ENCODE peak calls at places on chromosomes 11 and 22, in seven cellular contexts. X, C, B, J, Y, F and G are unnamed samples.

GRCh38 chr11:117983163-117983475 is 3.1 kb upstream of the IL10RA start:
- DNase-seq in B (no peak), F (no peak), C (no peak), X (no peak), Y (no peak), J (no peak), G (no peak)

GRCh38 chr22:45708145-45708544 is 36.5 kb downstream of the ATXN10 start:
- DNase-seq in J (no peak), B (no peak), X (no peak), F (no peak), C (no peak), Y (no peak), G (no peak)

GRCh38 chr11:818396-819128 is at the start of gene PNPLA2:
- DNase-seq in J (no peak), Y (peak; percentile 81), F (peak; percentile 60), B (no peak), C (peak; percentile 64), X (no peak), G (no peak)

GRCh38 chr11:15006139-15006759 is 34.1 kb upstream of the CALCA start:
- DNase-seq in C (no peak), X (no peak), B (peak; percentile 46), Y (no peak), J (no peak), F (peak; percentile 56), G (no peak)

GRCh38 chr11:117230286-117230961 is 1.4 kb downstream of the PCSK7 start:
- DNase-seq in C (no peak), B (peak; percentile 51), J (no peak), Y (no peak), X (no peak), F (no peak), G (no peak)

GRCh38 chr11:129790131-129790530 is 25.5 kb upstream of the TMEM45B start:
- DNase-seq in B (no peak), C (no peak), X (no peak), F (no peak), Y (no peak), J (no peak), G (no peak)

GRCh38 chr22:19644314-19645223 is 69.7 kb upstream of the SEPTIN5 start:
- DNase-seq in C (no peak), Y (no peak), B (no peak), J (no peak), X (no peak), F (no peak), G (no peak)

GRCh38 chr11:85918910-85919794 is 64.0 kb downstream of the CCDC83 start:
- DNase-seq in X (no peak), J (no peak), F (no peak), Y (no peak), C (no peak), B (no peak), G (no peak)

GRCh38 chr11:13294771-13295579 is 17.4 kb downstream of the BMAL1 start:
- DNase-seq in B (no peak), F (no peak), X (no peak), Y (no peak), C (no peak), J (no peak), G (no peak)

GRCh38 chr22:40247976-40248375 is 70.3 kb downstream of the TNRC6B start:
- DNase-seq in X (no peak), Y (no peak), J (no peak), F (no peak), C (no peak), B (no peak), G (no peak)

GRCh38 chr22:32336185-32336603 is 21.5 kb upstream of the RFPL3 start:
- DNase-seq in Y (no peak), J (no peak), C (no peak), F (no peak), B (no peak), X (no peak), G (no peak)

GRCh38 chr22:31248138-31248745 is 36.1 kb downstream of the LIMK2 start:
- DNase-seq in F (no peak), B (peak; percentile 94), X (peak; percentile 56), J (peak; percentile 96), C (peak; percentile 75), Y (peak; percentile 94), G (peak; percentile 93)
- TF ChIP-seq POLR2A in F (no peak), B (peak; percentile 87), X (peak; percentile 60), J (peak; percentile 95), C (peak; percentile 35), Y (peak; percentile 61), G (peak; percentile 5)

DNA sequence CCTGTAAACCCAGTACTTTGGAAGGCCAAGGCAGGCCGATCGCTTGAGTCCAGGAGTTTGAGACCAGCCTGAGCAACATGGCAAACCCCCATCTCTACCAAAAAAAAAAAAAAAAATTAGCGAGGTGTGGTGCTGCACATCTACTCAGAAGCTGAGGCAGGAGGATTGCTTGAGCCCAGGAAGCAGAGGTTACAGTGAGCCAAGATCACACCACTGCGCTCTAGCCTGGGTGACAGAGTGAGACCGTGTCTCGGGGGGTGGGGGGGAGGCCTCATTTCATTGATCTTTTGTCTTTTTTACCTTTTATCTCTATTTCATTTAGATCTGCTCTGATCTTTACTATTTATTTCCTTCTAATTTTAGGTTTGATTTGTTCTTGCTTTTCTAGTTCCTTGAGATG is 51.8 kb downstream of the KCNQ1OT1 start:
- DNase-seq in X (no peak), F (no peak), C (no peak), Y (no peak), J (no peak), B (no peak), G (no peak)
- H3K9me3 ChIP-seq in X (peaks cover 68% of the 10 kb centered on the region), F (peaks cover 98% of the 10 kb centered on the region), C (no peaks in the 10 kb centered on the region), Y (peaks cover 68% of the 10 kb centered on the region), J (no peaks in the 10 kb centered on the region), B (peaks cover 68% of the 10 kb centered on the region), G (peaks cover 2% of the 10 kb centered on the region)

GRCh38 chr11:123194308-123195181 is 503 bp downstream of the CLMP start:
- DNase-seq in B (peak; percentile 48), X (no peak), J (no peak), Y (no peak), F (no peak), C (no peak), G (no peak)
- TF ChIP-seq POLR2A in B (peak; percentile 51), X (peak; percentile 11), J (no peak), Y (no peak), F (peak; percentile 25), C (no peak), G (no peak)

GRCh38 chr11:91630916-91631673 is 593.5 kb upstream of the FAT3 start:
- DNase-seq in Y (no peak), C (no peak), F (peak; percentile 41), B (no peak), X (no peak), J (no peak), G (no peak)

GRCh38 chr11:91624021-91624420 is 600.6 kb upstream of the FAT3 start:
- DNase-seq in B (no peak), X (no peak), C (no peak), F (no peak), Y (no peak), J (no peak), G (no peak)

GRCh38 chr11:91625495-91625894 is 599.1 kb upstream of the FAT3 start:
- DNase-seq in C (no peak), F (no peak), X (no peak), J (no peak), B (no peak), Y (no peak), G (no peak)
- H3K9me3 ChIP-seq in C (no peaks in the 10 kb centered on the region), F (no peaks in the 10 kb centered on the region), X (no peaks in the 10 kb centered on the region), J (no peaks in the 10 kb centered on the region), B (peaks cover 7% of the 10 kb centered on the region), Y (peaks cover 6% of the 10 kb centered on the region), G (no peaks in the 10 kb centered on the region)